ENCODE peak calls at places on chromosomes 6 and 20, in four cellular contexts. A, D, I and S are unnamed samples.

GRCh38 chr6:12047792-12048432 is 35.8 kb downstream of the HIVEP1 start:
- DNase-seq in D (no peak), A (no peak), I (no peak), S (no peak)

GRCh38 chr6:21648475-21649050 is 55.0 kb downstream of the SOX4 start:
- DNase-seq in I (no peak), D (no peak), A (no peak), S (no peak)

GRCh38 chr6:154232013-154232920 is 124.3 kb downstream of the IPCEF1 start:
- DNase-seq in A (no peak), D (no peak), I (no peak), S (no peak)

GRCh38 chr20:19512886-19513285 is 245.2 kb upstream of the RIN2 start:
- DNase-seq in D (no peak), A (no peak), I (no peak), S (no peak)

GRCh38 chr6:137261393-137262154 is 42.4 kb upstream of the IFNGR1 start:
- DNase-seq in I (peak; percentile 15), D (no peak), A (no peak), S (no peak)

GRCh38 chr6:110448846-110449544 is 27.4 kb downstream of the SLC22A16 start:
- DNase-seq in D (no peak), I (no peak), A (no peak), S (peak; percentile 60)

GRCh38 chr6:169171010-169171409 is 82.6 kb downstream of the THBS2 start:
- DNase-seq in D (no peak), I (no peak), A (no peak), S (no peak)

GRCh38 chr6:161254754-161255253 is 19.1 kb downstream of the AGPAT4 start:
- DNase-seq in A (no peak), I (no peak), D (no peak), S (no peak)

GRCh38 chr20:4814696-4815252 is 93.1 kb downstream of the PRND start:
- DNase-seq in A (peak; percentile 76), I (no peak), D (no peak), S (no peak)

GRCh38 chr6:28081486-28081751 is 1.1 kb downstream of the ZNF165 start:
- DNase-seq in A (peak; percentile 31), D (peak; percentile 8), I (no peak), S (peak; percentile 20)

DNA sequence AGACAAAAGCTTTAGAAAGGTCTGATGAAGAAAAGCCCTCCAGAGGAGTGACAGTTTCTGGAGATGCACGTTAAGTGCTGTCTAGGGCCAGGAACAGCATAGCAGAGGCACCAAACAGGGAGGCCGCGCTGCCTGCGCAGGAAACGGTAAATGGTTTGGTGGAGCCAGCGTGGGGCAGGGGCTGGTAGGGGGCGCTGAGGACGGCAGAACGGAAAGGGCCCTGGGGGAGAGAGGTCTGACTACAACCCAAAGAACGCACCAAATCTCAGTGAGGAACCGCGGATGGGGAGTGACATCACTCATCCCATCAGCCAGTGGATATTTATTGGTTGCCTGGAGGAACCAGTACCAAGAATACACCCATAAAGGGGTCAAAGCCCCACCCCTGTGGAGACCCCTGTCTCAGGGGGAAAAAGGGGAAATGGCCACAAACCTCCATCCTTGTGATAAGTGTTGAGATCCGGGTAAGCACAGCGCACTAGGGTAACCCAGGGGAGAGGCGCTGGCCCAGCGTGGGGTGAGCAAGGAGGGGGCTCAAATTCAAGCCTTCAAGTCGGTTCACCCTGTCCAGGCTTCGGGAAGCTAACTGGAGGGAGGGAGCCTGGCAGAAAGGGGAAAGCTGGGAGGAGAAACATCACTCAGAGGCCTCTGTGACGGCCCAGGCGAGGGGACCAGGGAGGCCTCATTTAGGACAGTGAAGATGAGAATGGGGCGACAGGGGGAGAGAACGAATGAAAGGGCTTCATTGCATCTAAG is 249.2 kb upstream of the QKI start:
- DNase-seq in D (no peak), A (no peak), I (no peak), S (no peak)
- H3K27ac ChIP-seq in D (peak overlapping the region; percentile 98), A (no peak overlapping the region), I (no peak overlapping the region), S (no peak overlapping the region)

GRCh38 chr6:297571-298232 is 5.4 kb downstream of the DUSP22 start:
- DNase-seq in A (no peak), D (no peak), I (no peak), S (no peak)

GRCh38 chr6:300026-300425 is 7.7 kb downstream of the DUSP22 start:
- DNase-seq in A (no peak), I (no peak), D (no peak), S (no peak)

GRCh38 chr6:300494-301198 is 8.4 kb downstream of the DUSP22 start:
- DNase-seq in I (no peak), A (no peak), D (no peak), S (no peak)

GRCh38 chr6:298233-299049 is 6.2 kb downstream of the DUSP22 start:
- DNase-seq in A (no peak), I (no peak), D (no peak), S (peak; percentile 86)

DNA sequence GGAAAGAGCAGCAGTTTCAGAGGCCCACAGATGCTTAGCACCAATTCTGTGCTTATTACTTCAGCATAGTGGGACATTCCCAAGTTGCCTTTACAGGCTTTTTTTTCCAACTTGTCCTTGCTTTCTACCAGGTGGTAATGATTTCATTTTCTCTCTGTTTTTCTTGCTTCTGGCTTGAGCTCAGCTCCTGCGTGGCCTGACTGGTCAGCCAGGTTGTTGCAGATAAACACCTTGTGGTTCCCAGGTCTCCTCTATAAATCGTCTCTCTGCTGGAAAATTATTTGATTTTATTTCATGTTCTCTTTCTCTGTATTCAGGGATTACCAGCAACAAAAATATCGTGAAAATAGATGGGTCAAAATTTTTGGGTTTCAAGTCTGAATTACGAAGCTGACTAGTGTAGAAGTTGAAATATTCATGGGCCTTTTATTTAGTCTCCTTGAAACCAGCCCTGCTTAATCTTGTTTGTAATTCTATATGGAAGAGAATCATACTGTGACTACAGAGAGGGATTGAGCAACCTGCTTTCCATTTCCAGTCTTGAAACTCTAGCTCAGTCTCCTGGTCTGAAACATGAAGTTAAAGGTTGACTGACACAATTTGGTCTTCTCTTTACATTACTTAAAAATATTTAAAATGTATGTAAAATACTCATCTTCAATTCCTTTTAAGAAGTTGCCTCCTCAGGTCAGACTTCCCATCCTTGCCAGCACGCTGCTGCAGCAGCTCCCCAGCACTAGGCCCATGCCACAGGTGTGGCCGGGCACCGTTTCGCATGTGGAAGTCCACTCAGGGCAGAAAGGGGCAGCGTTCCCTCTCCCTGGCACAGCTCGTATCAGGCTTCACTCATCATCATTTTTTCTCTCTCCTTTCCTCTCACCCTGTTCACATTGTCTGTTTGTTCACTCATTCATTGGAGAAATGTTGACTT is 7.0 kb downstream of the DUSP22 start:
- DNase-seq in D (no peak), A (no peak), I (no peak), S (no peak)
- H3K27ac ChIP-seq in D (peak overlapping the region; percentile 16), A (no peak overlapping the region), I (no peak overlapping the region), S (peak overlapping the region; percentile 42)

DNA sequence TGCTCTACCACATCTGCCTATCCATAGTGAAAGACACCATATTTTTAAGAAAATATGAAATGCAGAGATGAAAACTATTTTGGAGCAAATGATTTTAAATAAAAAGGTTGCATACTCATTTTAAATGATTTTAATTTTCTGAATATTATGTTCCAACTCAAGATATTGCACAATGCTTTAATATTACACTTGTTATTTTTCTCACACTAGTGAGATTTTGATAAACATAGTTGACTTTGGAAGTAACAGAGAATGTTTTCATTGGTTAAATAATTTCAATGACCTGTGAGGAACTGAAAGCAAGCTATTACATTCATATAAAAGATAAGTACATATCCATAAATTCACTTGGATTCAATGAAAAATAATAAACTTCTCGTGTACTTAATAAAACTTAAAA is 7.2 kb upstream of the TMEM30A start:
- DNase-seq in I (no peak), A (no peak), D (no peak), S (no peak)
- H3K27ac ChIP-seq in I (no peak overlapping the region), A (no peak overlapping the region), D (no peak overlapping the region), S (no peak overlapping the region)

DNA sequence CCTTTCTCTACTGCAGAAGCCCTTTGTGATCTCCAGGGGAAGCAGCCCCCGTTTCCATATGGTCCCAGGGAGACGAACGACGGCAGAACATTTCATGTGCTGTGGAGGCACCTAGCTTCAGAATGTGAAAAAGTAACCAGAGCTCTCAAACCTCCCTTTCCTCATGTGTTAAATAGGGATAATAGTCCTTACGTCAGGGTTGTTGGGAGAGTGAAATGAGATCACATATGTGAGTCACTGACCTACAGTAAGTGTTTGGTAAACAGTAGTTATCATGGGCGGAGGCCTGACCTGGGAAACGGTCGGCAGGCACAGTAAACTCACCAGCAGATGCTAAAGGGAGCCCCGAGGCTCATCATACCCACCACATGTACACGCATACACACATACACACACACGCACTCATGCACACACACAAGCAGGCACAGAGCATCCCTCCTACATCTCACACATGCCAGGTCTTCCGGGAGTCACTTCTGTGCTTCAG is 89.7 kb downstream of the LY86 start:
- DNase-seq in I (no peak), A (no peak), D (no peak), S (no peak)
- H3K27ac ChIP-seq in I (no peak overlapping the region), A (no peak overlapping the region), D (no peak overlapping the region), S (no peak overlapping the region)

GRCh38 chr6:29946380-29946779 is 4.0 kb downstream of the HLA-A start:
- DNase-seq in D (no peak), A (no peak), I (no peak), S (no peak)
- H3K27ac ChIP-seq in D (no peak overlapping the region), A (no peak overlapping the region), I (no peak overlapping the region), S (no peak overlapping the region)

DNA sequence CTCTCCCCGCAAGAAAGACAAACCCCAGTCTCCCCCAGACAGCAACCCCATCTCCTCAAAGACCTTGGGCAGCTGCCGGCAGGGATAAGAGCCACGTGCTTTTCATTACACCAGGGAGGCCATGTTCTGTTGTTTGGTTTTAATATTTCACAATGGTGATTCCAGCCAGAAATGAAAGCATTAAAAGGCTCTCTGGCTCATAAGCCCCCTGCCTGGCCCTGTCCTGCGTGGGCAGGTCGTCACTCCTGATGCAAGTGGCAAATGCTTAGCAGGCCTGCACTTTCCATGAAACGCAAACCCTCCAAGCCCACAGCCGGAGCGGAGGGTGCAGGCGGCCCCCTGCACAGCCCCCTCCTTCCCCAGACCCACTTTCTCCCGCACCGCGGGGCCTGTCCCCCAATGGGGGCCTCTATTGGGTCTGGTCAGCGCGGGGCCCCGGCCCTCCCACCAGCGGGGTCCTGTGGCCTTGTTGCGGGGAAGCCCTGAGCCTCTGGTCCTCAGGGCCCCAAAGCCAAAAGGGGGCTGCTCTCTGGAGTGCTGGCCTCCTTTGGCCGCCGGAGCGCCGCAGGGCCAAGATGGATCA is 77.2 kb downstream of the TMEM242 start:
- DNase-seq in D (no peak), A (no peak), I (no peak), S (no peak)
- H3K27ac ChIP-seq in D (no peak overlapping the region), A (no peak overlapping the region), I (no peak overlapping the region), S (no peak overlapping the region)

DNA sequence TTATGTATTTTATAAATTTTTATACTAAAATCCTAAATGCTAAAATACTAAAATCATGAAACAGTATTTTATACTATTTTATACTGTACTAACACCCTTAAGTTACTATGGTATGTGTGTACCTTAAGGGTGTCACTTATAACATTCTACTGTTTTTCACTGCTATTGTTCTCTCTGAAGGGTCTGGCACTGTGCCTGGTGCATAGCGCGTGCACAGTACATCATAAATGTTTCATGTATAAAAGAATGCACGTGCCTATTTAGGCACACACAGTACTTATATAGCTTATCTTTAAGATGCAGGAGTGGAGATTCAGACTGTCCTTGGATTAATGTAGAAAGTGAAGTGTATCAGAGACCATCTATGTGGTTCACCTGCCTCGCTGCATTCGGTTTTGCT is 64.0 kb upstream of the SGK1 start:
- DNase-seq in A (no peak), I (no peak), D (no peak), S (no peak)
- H3K27ac ChIP-seq in A (no peak overlapping the region), I (no peak overlapping the region), D (no peak overlapping the region), S (no peak overlapping the region)

GRCh38 chr20:25090492-25091429 is 8.8 kb upstream of the VSX1 start:
- DNase-seq in A (peak; percentile 74), D (no peak), I (no peak), S (no peak)
- H3K27ac ChIP-seq in A (peak overlapping the region; percentile 42), D (no peak overlapping the region), I (no peak overlapping the region), S (no peak overlapping the region)